ENCODE peak calls at places on chromosomes 3 and 15, in six cellular contexts. One of them, this sample, is unnamed.

GRCh38 chr3:13348671-13349396 is 71.3 kb downstream of the NUP210 start:
- DNase-seq in IMR-90: peak; percentile 7
- DNase-seq in mesenchymal stem cell: peak; percentile 18
- DNase-seq in neuronal stem cell: no peak
- DNase-seq in mesendoderm: peak; percentile 56
- DNase-seq in trophoblast cell: no peak
- DNase-seq in this sample: peak; percentile 67

GRCh38 chr3:50515565-50516047 is 12.2 kb upstream of the CACNA2D2 start:
- DNase-seq in IMR-90: no peak
- DNase-seq in mesenchymal stem cell: peak; percentile 36
- DNase-seq in neuronal stem cell: peak; percentile 68
- DNase-seq in mesendoderm: peak; percentile 82
- DNase-seq in trophoblast cell: no peak
- DNase-seq in this sample: peak; percentile 88

GRCh38 chr3:139292933-139293664 is 50.7 kb upstream of the MRPS22 start:
- DNase-seq in IMR-90: peak; percentile 69
- DNase-seq in mesenchymal stem cell: peak; percentile 60
- DNase-seq in neuronal stem cell: no peak
- DNase-seq in mesendoderm: no peak
- DNase-seq in trophoblast cell: no peak
- DNase-seq in this sample: no peak

GRCh38 chr15:47857384-47858168 is 140.3 kb downstream of the SEMA6D start:
- DNase-seq in IMR-90: no peak
- DNase-seq in mesenchymal stem cell: no peak
- DNase-seq in neuronal stem cell: no peak
- DNase-seq in mesendoderm: no peak
- DNase-seq in trophoblast cell: no peak
- DNase-seq in this sample: no peak

GRCh38 chr3:141426404-141427034 is 58.2 kb downstream of the ZBTB38 start:
- DNase-seq in IMR-90: peak; percentile 79
- DNase-seq in mesenchymal stem cell: peak; percentile 84
- DNase-seq in neuronal stem cell: no peak
- DNase-seq in mesendoderm: peak; percentile 52
- DNase-seq in trophoblast cell: no peak
- DNase-seq in this sample: no peak

GRCh38 chr3:143266512-143266911 is 146.9 kb downstream of the CHST2 start:
- DNase-seq in IMR-90: no peak
- DNase-seq in mesenchymal stem cell: no peak
- DNase-seq in neuronal stem cell: no peak
- DNase-seq in mesendoderm: no peak
- DNase-seq in trophoblast cell: no peak
- DNase-seq in this sample: no peak

GRCh38 chr3:25648107-25648535 is 16.6 kb downstream of the TOP2B start:
- DNase-seq in IMR-90: peak; percentile 82
- DNase-seq in mesenchymal stem cell: peak; percentile 84
- DNase-seq in neuronal stem cell: peak; percentile 86
- DNase-seq in mesendoderm: peak; percentile 97
- DNase-seq in trophoblast cell: peak; percentile 71
- DNase-seq in this sample: peak; percentile 84

GRCh38 chr15:58469432-58470353 is 37.9 kb downstream of the LIPC start:
- DNase-seq in IMR-90: peak; percentile 97
- DNase-seq in mesenchymal stem cell: peak; percentile 86
- DNase-seq in neuronal stem cell: no peak
- DNase-seq in mesendoderm: peak; percentile 95
- DNase-seq in trophoblast cell: peak; percentile 97
- DNase-seq in this sample: peak; percentile 47

GRCh38 chr3:141402476-141403171 is 34.3 kb downstream of the ZBTB38 start:
- DNase-seq in IMR-90: peak; percentile 78
- DNase-seq in mesenchymal stem cell: peak; percentile 67
- DNase-seq in neuronal stem cell: peak; percentile 55
- DNase-seq in mesendoderm: peak; percentile 73
- DNase-seq in trophoblast cell: peak; percentile 88
- DNase-seq in this sample: peak; percentile 65

DNA sequence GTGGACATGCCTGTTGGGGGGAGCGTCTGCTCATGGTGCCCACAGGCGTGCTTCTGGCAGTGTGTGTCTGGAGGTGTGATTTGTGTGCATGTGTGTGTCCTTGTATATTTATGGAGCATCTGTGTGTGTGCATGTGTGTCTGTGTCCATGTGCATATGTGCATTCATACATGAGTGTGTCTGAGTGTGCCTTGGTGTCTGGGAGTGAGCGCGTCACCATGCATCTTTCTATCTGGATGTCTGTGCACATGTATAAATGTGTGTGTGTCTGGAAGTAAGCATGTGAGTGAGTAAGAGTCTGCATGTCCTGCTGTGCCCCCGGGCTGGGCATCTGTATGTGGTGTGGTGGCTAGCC is 58.1 kb upstream of the PRR23E start:
- DNase-seq in IMR-90: no peak
- DNase-seq in mesenchymal stem cell: no peak
- DNase-seq in neuronal stem cell: no peak
- DNase-seq in mesendoderm: no peak
- DNase-seq in trophoblast cell: no peak
- DNase-seq in this sample: no peak
- H3K4me2 ChIP-seq in IMR-90: no peak overlapping the region
- H3K4me2 ChIP-seq in mesenchymal stem cell: no peak overlapping the region
- H3K4me2 ChIP-seq in neuronal stem cell: peak overlapping the region; percentile 75
- H3K4me2 ChIP-seq in mesendoderm: no peak overlapping the region
- H3K4me2 ChIP-seq in trophoblast cell: no peak overlapping the region
- H3K4me2 ChIP-seq in this sample: no peak overlapping the region

GRCh38 chr3:124890573-124891190 is 3.5 kb upstream of the ITGB5 start:
- DNase-seq in IMR-90: no peak
- DNase-seq in mesenchymal stem cell: no peak
- DNase-seq in neuronal stem cell: no peak
- DNase-seq in mesendoderm: no peak
- DNase-seq in trophoblast cell: no peak
- DNase-seq in this sample: no peak
- H2BK5ac ChIP-seq in IMR-90: no peak overlapping the region
- H2BK5ac ChIP-seq in mesenchymal stem cell: no peak overlapping the region
- H2BK5ac ChIP-seq in neuronal stem cell: no peak overlapping the region
- H2BK5ac ChIP-seq in mesendoderm: peak overlapping the region; percentile 98
- H2BK5ac ChIP-seq in trophoblast cell: peak overlapping the region; percentile 53
- H2BK5ac ChIP-seq in this sample: peak overlapping the region; percentile 16

DNA sequence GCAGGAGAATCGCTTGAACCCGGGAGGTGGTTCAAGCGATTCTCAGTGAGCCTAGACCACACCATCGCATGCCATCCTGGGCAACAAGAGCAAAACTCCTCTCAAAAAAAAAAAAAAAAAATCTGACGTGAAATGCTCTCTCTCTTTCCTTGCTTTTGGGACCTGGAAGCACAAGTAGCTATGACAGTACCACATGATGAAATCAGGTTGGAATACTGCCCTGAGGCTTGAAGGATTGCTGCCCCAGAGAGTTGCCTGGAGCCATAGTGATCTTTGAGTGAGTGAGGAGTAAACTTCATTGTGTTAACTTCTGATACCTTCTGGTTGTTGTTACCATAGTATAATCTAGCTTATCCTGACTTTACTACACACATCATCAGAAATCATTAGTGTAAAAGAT is 23.3 kb downstream of the AKAP13 start:
- DNase-seq in IMR-90: peak; percentile 59
- DNase-seq in mesenchymal stem cell: peak; percentile 73
- DNase-seq in neuronal stem cell: no peak
- DNase-seq in mesendoderm: peak; percentile 85
- DNase-seq in trophoblast cell: peak; percentile 83
- DNase-seq in this sample: no peak
- H3K9ac ChIP-seq in IMR-90: no peak overlapping the region
- H3K9ac ChIP-seq in mesenchymal stem cell: no peak overlapping the region
- H3K9ac ChIP-seq in neuronal stem cell: no peak overlapping the region
- H3K9ac ChIP-seq in mesendoderm: no peak overlapping the region
- H3K9ac ChIP-seq in trophoblast cell: no peak overlapping the region
- H3K9ac ChIP-seq in this sample: no peak overlapping the region

DNA sequence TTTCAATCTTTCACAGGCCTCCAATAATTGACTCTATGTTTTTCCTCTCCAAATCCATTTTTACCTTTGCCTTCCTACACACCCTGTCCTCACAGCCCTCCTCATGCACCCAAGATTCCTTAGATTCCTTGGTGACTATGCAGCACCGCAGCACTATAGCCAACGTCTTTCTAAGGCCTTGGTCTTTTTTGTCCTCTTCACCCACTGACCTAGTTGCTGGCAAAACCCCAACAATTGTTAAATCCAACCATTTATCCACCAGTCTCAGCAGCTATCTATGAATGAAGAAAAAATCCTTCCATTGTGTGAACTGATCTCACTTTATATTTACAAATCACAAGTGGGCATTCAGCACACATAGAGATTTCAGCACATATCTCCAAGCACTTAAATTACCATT is 203.9 kb downstream of the VGLL3 start:
- DNase-seq in IMR-90: peak; percentile 22
- DNase-seq in mesenchymal stem cell: no peak
- DNase-seq in neuronal stem cell: no peak
- DNase-seq in mesendoderm: peak; percentile 48
- DNase-seq in trophoblast cell: peak; percentile 9
- DNase-seq in this sample: no peak
- H3K4me2 ChIP-seq in IMR-90: peak overlapping the region; percentile 79
- H3K4me2 ChIP-seq in mesenchymal stem cell: no peak overlapping the region
- H3K4me2 ChIP-seq in neuronal stem cell: no peak overlapping the region
- H3K4me2 ChIP-seq in mesendoderm: no peak overlapping the region
- H3K4me2 ChIP-seq in trophoblast cell: no peak overlapping the region
- H3K4me2 ChIP-seq in this sample: no peak overlapping the region

DNA sequence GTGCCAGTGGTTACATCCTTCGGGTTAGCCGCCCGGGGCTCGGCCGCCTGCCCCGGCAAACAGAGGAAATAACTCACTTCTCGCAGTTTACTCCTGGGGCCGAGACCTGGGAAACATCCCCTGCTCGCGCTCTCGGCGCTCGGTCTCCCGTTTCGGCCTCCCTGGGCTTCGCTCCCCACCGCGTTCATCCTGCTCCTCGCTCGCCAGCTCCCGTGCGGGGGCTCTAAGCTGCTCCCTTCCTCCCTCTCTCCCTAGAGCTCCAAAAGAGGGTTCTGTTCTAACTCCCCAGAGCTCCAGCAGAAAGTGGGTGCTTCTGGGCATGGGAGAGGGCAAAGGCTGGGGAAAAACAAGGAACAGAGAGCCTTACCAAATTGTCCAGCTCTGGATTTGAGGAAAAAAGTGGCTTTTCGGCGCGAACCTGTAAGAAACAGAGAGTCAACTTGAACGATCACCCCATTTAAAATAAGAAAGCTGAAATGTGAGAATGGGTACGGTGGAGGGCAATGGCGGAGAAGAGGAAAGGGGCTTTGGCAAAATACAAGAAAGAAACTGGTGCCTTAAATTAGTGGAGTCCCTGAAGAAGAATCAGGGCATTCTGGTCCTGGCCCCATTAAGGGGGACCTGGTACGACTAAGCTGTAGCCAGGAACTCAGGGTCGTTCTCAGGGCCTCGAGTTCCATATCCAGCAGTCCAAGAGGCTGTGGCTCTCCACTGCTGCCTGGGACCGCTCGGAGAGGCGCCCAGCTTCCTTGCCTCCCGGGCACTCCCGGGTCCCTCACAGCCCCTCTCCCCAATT is 5.0 kb downstream of the MEIS2 start:
- DNase-seq in IMR-90: no peak
- DNase-seq in mesenchymal stem cell: peak; percentile 56
- DNase-seq in neuronal stem cell: peak; percentile 43
- DNase-seq in mesendoderm: peak; percentile 78
- DNase-seq in trophoblast cell: no peak
- DNase-seq in this sample: peak; percentile 92
- H2BK5ac ChIP-seq in IMR-90: no peak overlapping the region
- H2BK5ac ChIP-seq in mesenchymal stem cell: peak overlapping the region; percentile 74
- H2BK5ac ChIP-seq in neuronal stem cell: peak overlapping the region; percentile 56
- H2BK5ac ChIP-seq in mesendoderm: no peak overlapping the region
- H2BK5ac ChIP-seq in trophoblast cell: no peak overlapping the region
- H2BK5ac ChIP-seq in this sample: no peak overlapping the region

DNA sequence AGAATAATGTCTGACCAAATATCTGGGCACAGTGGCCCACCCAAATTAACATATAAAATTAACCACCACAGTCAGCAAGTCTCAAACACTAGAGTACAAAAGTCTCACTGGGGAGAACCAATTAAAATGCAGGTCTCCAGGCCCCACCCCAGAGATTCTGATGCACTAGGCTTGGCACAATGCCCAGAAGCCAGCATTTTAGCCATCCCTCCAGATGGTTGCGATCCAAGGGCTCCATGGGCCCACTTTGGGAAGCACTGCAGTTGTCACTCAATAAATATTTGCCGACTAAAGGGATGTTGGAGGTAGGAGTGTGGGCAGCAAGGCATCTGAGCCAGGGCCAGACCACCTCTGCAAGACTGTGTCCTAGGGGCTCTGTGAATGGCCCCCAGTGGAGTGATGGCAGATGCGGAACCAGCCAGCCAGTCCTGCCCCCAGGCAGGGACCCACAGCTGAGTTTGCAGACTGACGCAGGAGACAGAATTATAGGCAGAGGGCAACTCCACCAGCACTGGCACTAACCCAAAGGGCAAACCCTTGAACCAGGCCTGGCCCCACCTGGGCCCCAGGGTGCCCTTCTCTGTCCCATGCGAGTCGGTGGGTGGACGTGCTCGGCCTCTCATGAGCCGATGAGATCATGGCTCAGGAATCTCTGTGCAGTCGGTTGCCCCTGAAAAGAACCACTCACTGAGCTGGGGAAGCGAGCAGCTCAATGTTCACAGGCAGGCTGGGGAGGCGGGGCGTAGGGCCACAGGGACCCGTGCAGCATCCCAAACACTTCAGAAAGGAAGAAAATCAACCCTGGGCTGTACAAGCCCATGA is 49.7 kb downstream of the SEMA5B start:
- DNase-seq in IMR-90: peak; percentile 84
- DNase-seq in mesenchymal stem cell: peak; percentile 70
- DNase-seq in neuronal stem cell: peak; percentile 60
- DNase-seq in mesendoderm: peak; percentile 91
- DNase-seq in trophoblast cell: peak; percentile 56
- DNase-seq in this sample: peak; percentile 67
- H3K9ac ChIP-seq in IMR-90: no peak overlapping the region
- H3K9ac ChIP-seq in mesenchymal stem cell: no peak overlapping the region
- H3K9ac ChIP-seq in neuronal stem cell: no peak overlapping the region
- H3K9ac ChIP-seq in mesendoderm: no peak overlapping the region
- H3K9ac ChIP-seq in trophoblast cell: no peak overlapping the region
- H3K9ac ChIP-seq in this sample: no peak overlapping the region

GRCh38 chr3:161348791-161349400 is 22.4 kb downstream of the SPTSSB start:
- DNase-seq in IMR-90: no peak
- DNase-seq in mesenchymal stem cell: peak; percentile 20
- DNase-seq in neuronal stem cell: no peak
- DNase-seq in mesendoderm: no peak
- DNase-seq in trophoblast cell: no peak
- DNase-seq in this sample: no peak

GRCh38 chr3:161350916-161351315 is 20.4 kb downstream of the SPTSSB start:
- DNase-seq in IMR-90: no peak
- DNase-seq in mesenchymal stem cell: no peak
- DNase-seq in neuronal stem cell: no peak
- DNase-seq in mesendoderm: no peak
- DNase-seq in trophoblast cell: no peak
- DNase-seq in this sample: no peak

GRCh38 chr3:161347726-161348125 is 23.6 kb downstream of the SPTSSB start:
- DNase-seq in IMR-90: no peak
- DNase-seq in mesenchymal stem cell: no peak
- DNase-seq in neuronal stem cell: no peak
- DNase-seq in mesendoderm: no peak
- DNase-seq in trophoblast cell: no peak
- DNase-seq in this sample: no peak

GRCh38 chr3:161351330-161351729 is 20.0 kb downstream of the SPTSSB start:
- DNase-seq in IMR-90: no peak
- DNase-seq in mesenchymal stem cell: no peak
- DNase-seq in neuronal stem cell: no peak
- DNase-seq in mesendoderm: no peak
- DNase-seq in trophoblast cell: no peak
- DNase-seq in this sample: no peak

GRCh38 chr3:161349529-161350278 is 21.6 kb downstream of the SPTSSB start:
- DNase-seq in IMR-90: peak; percentile 76
- DNase-seq in mesenchymal stem cell: peak; percentile 84
- DNase-seq in neuronal stem cell: no peak
- DNase-seq in mesendoderm: peak; percentile 29
- DNase-seq in trophoblast cell: no peak
- DNase-seq in this sample: no peak
- H3K4me2 ChIP-seq in IMR-90: no peak overlapping the region
- H3K4me2 ChIP-seq in mesenchymal stem cell: no peak overlapping the region
- H3K4me2 ChIP-seq in neuronal stem cell: no peak overlapping the region
- H3K4me2 ChIP-seq in mesendoderm: no peak overlapping the region
- H3K4me2 ChIP-seq in trophoblast cell: no peak overlapping the region
- H3K4me2 ChIP-seq in this sample: no peak overlapping the region